ENCODE peak calls at places on chromosomes 11 and 22, in ten cellular contexts. B is CD4-positive, alpha-beta T cell; F is endothelial cell; Z is thyroid gland; K is PC-3; V is dorsolateral prefrontal cortex; G is fibroblast of the aortic adventitia; N is RWPE1; P is lower lobe of right lung; U is omental fat pad. T is an unnamed sample.

GRCh38 chr11:17767301-17767885 is 32.8 kb downstream of the KCNC1 start:
- DNase-seq in B (no peak), F (no peak), Z (no peak), K (no peak), V (no peak), G (no peak), N (no peak), P (no peak), U (no peak), T (no peak)

GRCh38 chr11:72814831-72815618 is 814 bp downstream of the ATG16L2 start:
- DNase-seq in B (peak; percentile 19), F (peak; percentile 66), Z (peak; percentile 47), K (peak; percentile 70), V (no peak), G (peak; percentile 43), N (no peak), P (no peak), U (no peak), T (no peak)

GRCh38 chr11:67034350-67034749 is 11.4 kb downstream of the SYT12 start:
- DNase-seq in B (no peak), F (no peak), Z (no peak), K (no peak), V (no peak), G (no peak), N (no peak), P (no peak), U (no peak), T (no peak)

GRCh38 chr11:129950319-129951034 is 52.2 kb downstream of the PRDM10 start:
- DNase-seq in B (no peak), F (no peak), Z (peak; percentile 74), K (no peak), V (peak; percentile 17), G (peak; percentile 75), N (no peak), P (peak; percentile 65), U (no peak), T (no peak)

GRCh38 chr11:9053631-9054030 is 37.8 kb downstream of the SCUBE2 start:
- DNase-seq in B (no peak), F (no peak), Z (no peak), K (no peak), V (no peak), G (peak; percentile 8), N (no peak), P (no peak), U (no peak), T (no peak)

GRCh38 chr11:42175203-42175602 is 715.8 kb upstream of the LRRC4C start:
- DNase-seq in B (no peak), F (no peak), Z (no peak), K (peak; percentile 74), V (no peak), G (peak; percentile 68), N (no peak), P (no peak), U (no peak), T (no peak)

GRCh38 chr11:48052183-48053040 is 72.1 kb downstream of the PTPRJ start:
- DNase-seq in B (no peak), F (no peak), Z (peak; percentile 99), K (peak; percentile 93), V (no peak), G (peak; percentile 67), N (peak; percentile 66), P (peak; percentile 85), U (no peak), T (no peak)

GRCh38 chr11:6894097-6894496 is 1.8 kb upstream of the OR2D2 start:
- DNase-seq in B (no peak), F (no peak), Z (no peak), K (peak; percentile 1), V (no peak), G (no peak), N (no peak), P (no peak), U (no peak), T (no peak)

GRCh38 chr11:57480409-57481137 is 20.2 kb downstream of the RTN4RL2 start:
- DNase-seq in B (peak; percentile 46), F (peak; percentile 83), Z (peak; percentile 78), K (peak; percentile 80), V (peak; percentile 70), G (peak; percentile 42), N (no peak), P (peak; percentile 77), U (no peak), T (peak; percentile 60)

GRCh38 chr11:116119158-116119557 is 614.9 kb upstream of the CADM1 start:
- DNase-seq in B (no peak), F (no peak), Z (no peak), K (no peak), V (no peak), G (no peak), N (no peak), P (no peak), U (no peak), T (no peak)

GRCh38 chr22:45995405-45996101 is 18.6 kb upstream of the WNT7B start:
- DNase-seq in B (no peak), F (no peak), Z (no peak), K (no peak), V (no peak), G (no peak), N (no peak), P (peak; percentile 46), U (no peak), T (no peak)

GRCh38 chr11:125378596-125378995 is 117.5 kb downstream of the FEZ1 start:
- DNase-seq in B (no peak), F (no peak), Z (no peak), K (no peak), V (no peak), G (no peak), N (no peak), P (no peak), U (no peak), T (no peak)

GRCh38 chr22:20009582-20010306 is 6.9 kb downstream of the ARVCF start:
- DNase-seq in B (no peak), F (no peak), Z (no peak), K (no peak), V (no peak), G (no peak), N (no peak), P (no peak), U (no peak), T (no peak)

GRCh38 chr11:19537803-19538453 is 174.7 kb upstream of the NAV2 start:
- DNase-seq in B (no peak), F (no peak), Z (no peak), K (no peak), V (no peak), G (no peak), N (no peak), P (no peak), U (no peak), T (no peak)

GRCh38 chr11:61756452-61757212 is 4.2 kb downstream of the MYRF start:
- DNase-seq in B (peak; percentile 43), F (no peak), Z (no peak), K (peak; percentile 65), V (no peak), G (no peak), N (no peak), P (no peak), U (no peak), T (peak; percentile 43)

GRCh38 chr11:79501688-79502087 is 60.9 kb upstream of the TENM4 start:
- DNase-seq in B (no peak), F (no peak), Z (no peak), K (no peak), V (no peak), G (no peak), N (no peak), P (no peak), U (no peak), T (no peak)

DNA sequence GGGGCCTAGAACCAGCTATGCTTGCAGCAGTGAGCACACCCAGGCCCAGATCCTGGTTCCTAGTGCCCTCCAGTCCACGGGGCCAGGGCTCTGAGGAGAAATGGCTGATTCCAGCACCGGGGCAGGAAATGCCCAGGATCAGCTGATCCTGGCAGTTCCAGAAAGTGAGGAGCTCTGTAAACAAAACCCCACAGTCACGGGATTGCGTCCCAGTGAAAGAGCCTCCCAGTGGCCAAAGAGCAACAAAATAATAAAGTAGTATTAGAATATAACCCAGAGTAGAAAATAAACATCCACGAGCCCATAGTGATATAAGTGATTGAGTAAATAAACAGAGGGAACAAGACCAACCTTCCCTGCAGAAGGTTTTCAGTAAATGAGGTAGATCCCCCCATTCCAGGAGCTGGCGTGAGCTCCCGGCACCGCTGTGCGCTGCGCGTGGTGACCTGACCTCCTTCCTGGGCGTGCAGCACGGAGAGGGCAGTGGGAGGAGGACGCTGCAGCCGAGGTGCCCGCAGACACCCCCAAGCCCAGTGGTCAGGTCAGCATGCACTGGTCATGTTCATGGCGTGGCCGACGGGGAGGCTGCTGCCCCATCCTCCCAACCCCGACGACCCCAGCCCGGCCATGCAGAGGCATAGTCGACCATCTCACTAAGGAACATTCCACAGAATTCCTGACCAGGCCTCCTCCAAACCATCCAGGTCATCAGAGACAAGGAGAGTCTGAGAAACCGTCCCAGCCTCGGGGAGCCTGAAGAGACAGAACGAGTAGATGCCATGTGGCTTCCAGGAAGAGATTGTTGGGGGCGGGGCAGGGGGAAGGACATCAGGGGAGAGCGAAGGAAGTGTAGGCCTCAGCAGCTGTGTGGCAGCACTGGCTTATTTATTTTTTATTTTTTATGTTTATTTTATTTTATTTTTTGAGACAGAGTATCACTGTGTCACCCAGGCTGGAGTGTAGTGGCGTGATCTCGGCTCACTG is 19.9 kb downstream of the PTDSS2 start:
- DNase-seq in B (no peak), F (peak; percentile 37), Z (peak; percentile 78), K (peak; percentile 34), V (peak; percentile 77), G (peak; percentile 86), N (peak; percentile 28), P (peak; percentile 69), U (no peak), T (no peak)
- TF ChIP-seq CTCF in B (no peak), F (no peak), Z (no peak), K (peak; percentile 20), V (peak; percentile 55), G (peak; percentile 40), N (no peak), P (peak; percentile 32), U (no peak), T (no peak)

GRCh38 chr11:97610000-97610399 is 1220.2 kb downstream of the JRKL start:
- DNase-seq in B (no peak), F (no peak), Z (no peak), K (peak; percentile 19), V (no peak), G (peak; percentile 2), N (no peak), P (no peak), U (no peak), T (no peak)
- TF ChIP-seq CTCF in B (no peak), F (no peak), Z (no peak), K (peak; percentile 44), V (no peak), G (no peak), N (no peak), P (no peak), U (no peak), T (no peak)

DNA sequence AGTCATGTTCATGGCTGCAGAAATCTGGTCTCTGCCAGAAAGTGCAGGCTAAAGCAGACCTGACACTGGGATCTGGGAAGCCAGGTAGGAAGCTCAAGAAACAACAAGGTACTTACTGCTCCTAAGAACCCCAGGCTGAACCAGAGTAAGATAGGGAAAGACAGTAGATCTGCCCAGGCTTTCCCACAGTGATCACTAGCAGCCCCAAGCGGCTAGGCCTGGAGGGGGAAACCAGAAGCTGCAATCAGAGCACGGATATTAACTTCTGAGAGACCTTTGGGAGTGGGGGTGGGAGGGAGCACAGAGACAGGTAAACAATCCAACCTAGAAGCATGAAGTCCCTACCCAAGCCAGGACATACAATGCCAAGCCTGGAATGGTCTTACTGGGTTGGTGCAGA is 135.2 kb upstream of the C11orf58 start:
- DNase-seq in B (no peak), F (no peak), Z (no peak), K (no peak), V (no peak), G (no peak), N (no peak), P (no peak), U (no peak), T (no peak)
- TF ChIP-seq CTCF in B (no peak), F (no peak), Z (no peak), K (no peak), V (no peak), G (no peak), N (no peak), P (no peak), U (no peak), T (no peak)

GRCh38 chr11:15471709-15472404 is 357.1 kb downstream of the INSC start:
- DNase-seq in B (no peak), F (no peak), Z (no peak), K (no peak), V (no peak), G (no peak), N (no peak), P (no peak), U (no peak), T (no peak)
- TF ChIP-seq CTCF in B (no peak), F (no peak), Z (no peak), K (no peak), V (no peak), G (no peak), N (no peak), P (no peak), U (no peak), T (no peak)